ENCODE peak calls at places on chromosome 10, in five cellular contexts. Z, J, O, W and M are unnamed samples.
A peak's percentile ranks its signal among the peaks of the same experiment; 100 is the strongest.

GRCh38 chr10:97217299-97217698 is 31.5 kb upstream of the SLIT1 start:
- DNase-seq in J (no peak), O (no peak), Z (no peak), W (no peak), M (no peak)

GRCh38 chr10:91210435-91210834 is 10.0 kb upstream of the PCGF5 start:
- DNase-seq in W (no peak), O (no peak), J (peak; percentile 32), Z (no peak), M (no peak)

GRCh38 chr10:77541247-77541646 is 96.4 kb downstream of the KCNMA1 start:
- DNase-seq in J (no peak), W (no peak), O (no peak), Z (no peak), M (no peak)

GRCh38 chr10:26855186-26855585 is 5.6 kb downstream of the ABI1 start:
- DNase-seq in W (no peak), Z (no peak), O (no peak), J (no peak), M (no peak)

GRCh38 chr10:73079779-73080178 is 16.9 kb downstream of the P4HA1 start:
- DNase-seq in J (no peak), O (no peak), Z (no peak), W (no peak), M (no peak)

GRCh38 chr10:97002670-97003069 is 170.6 kb downstream of the LCOR start:
- DNase-seq in W (no peak), J (no peak), Z (no peak), O (no peak), M (no peak)

GRCh38 chr10:102744374-102745051 is 765 bp downstream of the WBP1L start:
- DNase-seq in W (no peak), Z (no peak), O (no peak), J (no peak), M (no peak)

GRCh38 chr10:90229486-90229885 is 528.1 kb downstream of the KIF20B start:
- DNase-seq in J (no peak), Z (no peak), O (no peak), W (no peak), M (no peak)

DNA sequence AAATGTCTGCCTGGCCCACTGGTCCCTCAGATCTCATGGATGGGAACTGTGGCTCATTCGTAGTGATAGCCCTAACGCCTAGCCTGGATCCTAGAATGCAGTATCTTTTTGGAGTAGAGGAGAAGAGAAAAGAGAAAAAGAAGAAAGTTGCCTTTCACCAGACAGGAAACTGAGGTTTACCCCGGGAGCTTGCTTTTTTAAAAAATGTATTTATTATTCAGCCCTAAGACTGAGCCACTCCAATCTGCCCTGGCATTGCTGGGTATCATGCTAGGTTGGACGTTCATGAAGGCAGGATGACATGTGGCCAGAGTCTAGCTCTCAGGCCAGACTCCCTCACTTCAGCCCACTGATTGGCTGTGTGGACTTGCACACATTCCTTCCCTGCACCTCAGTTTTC is 21.5 kb upstream of the C10orf105 start:
- DNase-seq in J (no peak), O (no peak), W (no peak), Z (no peak), M (no peak)
- H3K4me1 ChIP-seq in J (peaks cover 10% of the 10 kb centered on the region), O (no peaks in the 10 kb centered on the region), W (peaks cover 97% of the 10 kb centered on the region), Z (peaks cover 10% of the 10 kb centered on the region), M (no peaks in the 10 kb centered on the region)

GRCh38 chr10:80460399-80461207 is 6.5 kb downstream of the TSPAN14 start:
- DNase-seq in Z (no peak), J (peak; percentile 64), O (no peak), W (no peak), M (peak; percentile 46)

GRCh38 chr10:80463868-80464267 is 9.8 kb downstream of the TSPAN14 start:
- DNase-seq in O (no peak), J (no peak), Z (no peak), W (no peak), M (no peak)

GRCh38 chr10:80461208-80462183 is 7.4 kb downstream of the TSPAN14 start:
- DNase-seq in Z (no peak), J (no peak), O (no peak), W (no peak), M (no peak)

GRCh38 chr10:80462986-80463741 is 9.1 kb downstream of the TSPAN14 start:
- DNase-seq in Z (no peak), J (no peak), W (no peak), O (no peak), M (no peak)

DNA sequence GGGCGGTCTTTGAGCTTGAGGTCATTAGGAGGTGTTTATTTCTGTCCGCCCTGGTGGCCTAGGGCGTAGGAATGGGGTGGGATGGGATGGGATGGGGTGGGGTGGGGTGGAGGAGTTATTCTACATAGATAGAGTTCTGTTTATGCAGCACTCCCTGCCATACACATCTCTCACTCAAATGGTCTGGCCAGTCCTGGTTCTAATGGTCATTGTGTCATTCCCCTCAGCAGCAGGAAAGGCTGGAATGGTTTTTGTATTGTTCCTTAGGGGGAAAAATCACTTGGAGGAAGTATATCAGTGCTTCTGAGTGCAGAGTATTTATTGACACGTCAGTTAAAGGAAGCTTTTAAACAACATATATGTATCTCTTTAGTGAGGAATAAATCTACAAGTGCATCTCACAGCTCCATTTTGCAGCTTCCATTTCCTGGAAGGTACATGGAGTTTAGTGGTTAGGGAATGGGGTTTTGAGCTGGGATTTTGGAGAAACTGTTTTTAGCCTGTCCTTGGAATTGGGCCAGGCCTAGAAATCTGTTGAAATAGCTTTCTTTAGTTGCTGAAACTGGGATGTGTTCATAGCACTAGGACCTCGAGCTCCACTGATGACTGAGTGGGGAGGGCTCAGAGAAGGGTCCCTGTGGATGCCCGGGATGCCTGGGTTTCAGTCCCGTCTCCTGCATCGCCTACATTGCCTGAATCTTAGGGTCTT is 8.3 kb downstream of the TSPAN14 start:
- DNase-seq in W (no peak), Z (no peak), O (no peak), J (peak; percentile 55), M (peak; percentile 58)
- H3K4me1 ChIP-seq in W (peaks cover 97% of the 10 kb centered on the region), Z (peaks cover 15% of the 10 kb centered on the region), O (peaks cover 100% of the 10 kb centered on the region), J (peaks cover 55% of the 10 kb centered on the region), M (peaks cover 8% of the 10 kb centered on the region)

GRCh38 chr10:43980715-43981114 is 332.0 kb upstream of the ZNF32 start:
- DNase-seq in Z (no peak), J (no peak), W (no peak), O (no peak), M (no peak)
- H3K4me1 ChIP-seq in Z (no peaks in the 10 kb centered on the region), J (peaks cover 5% of the 10 kb centered on the region), W (no peaks in the 10 kb centered on the region), O (no peaks in the 10 kb centered on the region), M (no peaks in the 10 kb centered on the region)

DNA sequence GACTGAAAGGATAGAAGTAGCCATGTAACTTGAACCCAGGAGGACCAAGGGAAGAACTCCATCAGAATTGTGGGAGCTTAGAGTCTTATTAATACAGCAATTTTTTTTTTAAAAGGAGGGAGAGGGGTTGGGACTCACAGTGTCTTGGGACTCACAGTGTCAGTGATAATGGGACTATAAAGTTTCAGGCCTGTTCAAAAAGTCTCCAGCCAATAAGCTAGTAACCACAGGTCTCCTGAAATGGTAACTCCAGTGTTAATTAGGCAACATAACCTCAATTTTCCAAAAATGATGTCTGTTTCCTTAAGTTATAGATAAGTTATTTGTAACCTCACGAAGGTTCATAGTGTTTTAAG is 2.4 kb upstream of the HNRNPH3 start:
- DNase-seq in J (no peak), Z (no peak), O (no peak), W (no peak), M (no peak)
- H3K4me1 ChIP-seq in J (peaks cover 7% of the 10 kb centered on the region), Z (no peaks in the 10 kb centered on the region), O (peaks cover 30% of the 10 kb centered on the region), W (peaks cover 6% of the 10 kb centered on the region), M (peaks cover 5% of the 10 kb centered on the region)

DNA sequence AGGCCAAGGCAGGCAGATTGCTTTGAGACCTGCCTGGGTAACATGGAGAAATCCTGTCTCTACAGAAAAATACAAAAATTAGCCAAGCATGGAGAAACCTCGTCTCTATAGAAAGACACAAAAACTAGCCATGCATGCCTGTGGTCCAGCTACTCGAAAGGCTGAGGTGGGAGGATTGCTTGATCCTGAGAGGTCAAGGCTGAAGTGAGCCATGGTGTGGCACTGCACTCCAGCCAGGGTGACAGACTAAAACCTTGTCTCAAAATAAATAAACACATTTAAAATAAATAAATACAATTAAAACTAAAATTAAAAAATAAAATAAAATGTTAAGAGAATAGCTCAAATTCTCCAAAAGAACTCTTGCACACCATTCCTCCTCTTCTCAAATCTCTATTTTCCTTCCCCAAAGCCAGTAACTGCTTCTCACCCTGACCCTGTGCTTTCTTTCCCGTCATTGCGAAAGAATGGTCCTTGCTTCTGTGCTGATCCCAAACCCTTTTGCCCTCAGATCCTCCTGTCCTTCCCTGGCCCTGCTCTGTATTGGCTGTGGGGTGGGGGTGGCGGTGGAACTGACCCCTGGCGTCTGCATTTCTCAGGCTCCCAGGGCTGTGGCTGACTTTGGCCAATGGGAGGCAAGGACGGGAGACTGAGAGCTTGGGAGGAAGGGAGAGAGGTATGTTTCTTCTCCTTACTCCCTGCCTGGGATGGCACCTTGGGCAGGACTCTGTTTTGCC is 12.4 kb downstream of the SRGN start:
- DNase-seq in J (no peak), O (no peak), W (no peak), Z (no peak), M (no peak)
- H3K4me1 ChIP-seq in J (no peaks in the 10 kb centered on the region), O (no peaks in the 10 kb centered on the region), W (no peaks in the 10 kb centered on the region), Z (no peaks in the 10 kb centered on the region), M (no peaks in the 10 kb centered on the region)

GRCh38 chr10:124455441-124455840 is 5.6 kb upstream of the NKX1-2 start:
- DNase-seq in W (no peak), O (no peak), J (no peak), Z (no peak), M (no peak)
- H3K4me1 ChIP-seq in W (no peaks in the 10 kb centered on the region), O (no peaks in the 10 kb centered on the region), J (no peaks in the 10 kb centered on the region), Z (peaks cover 14% of the 10 kb centered on the region), M (no peaks in the 10 kb centered on the region)

GRCh38 chr10:34988397-34989067 is 101.6 kb downstream of the CUL2 start:
- DNase-seq in W (no peak), J (no peak), O (no peak), Z (no peak), M (no peak)
- H3K4me1 ChIP-seq in W (no peaks in the 10 kb centered on the region), J (no peaks in the 10 kb centered on the region), O (peaks cover 10% of the 10 kb centered on the region), Z (no peaks in the 10 kb centered on the region), M (no peaks in the 10 kb centered on the region)

DNA sequence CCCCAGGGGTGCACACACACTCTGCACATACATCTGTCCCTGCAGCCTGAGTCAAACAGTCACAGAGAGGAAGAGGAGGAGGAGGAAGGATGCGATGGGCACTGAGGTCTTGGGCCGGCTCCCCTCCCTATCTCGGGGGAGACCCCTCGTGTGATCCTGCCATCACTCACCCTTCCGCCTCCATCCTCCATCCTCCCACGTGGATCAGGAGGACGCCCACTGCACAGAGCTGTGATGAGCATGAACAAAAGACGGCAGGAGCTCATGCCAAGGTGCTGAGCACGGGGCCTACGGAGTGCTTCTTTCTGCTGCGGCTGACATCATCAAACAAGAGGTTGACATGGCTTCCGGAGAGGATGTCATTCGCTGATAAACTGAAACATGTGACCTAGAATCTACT is 68.0 kb downstream of the DIP2C start:
- DNase-seq in Z (no peak), W (no peak), O (no peak), J (no peak), M (no peak)
- H3K4me1 ChIP-seq in Z (peaks cover 12% of the 10 kb centered on the region), W (no peaks in the 10 kb centered on the region), O (peaks cover 12% of the 10 kb centered on the region), J (peaks cover 30% of the 10 kb centered on the region), M (peaks cover 14% of the 10 kb centered on the region)

DNA sequence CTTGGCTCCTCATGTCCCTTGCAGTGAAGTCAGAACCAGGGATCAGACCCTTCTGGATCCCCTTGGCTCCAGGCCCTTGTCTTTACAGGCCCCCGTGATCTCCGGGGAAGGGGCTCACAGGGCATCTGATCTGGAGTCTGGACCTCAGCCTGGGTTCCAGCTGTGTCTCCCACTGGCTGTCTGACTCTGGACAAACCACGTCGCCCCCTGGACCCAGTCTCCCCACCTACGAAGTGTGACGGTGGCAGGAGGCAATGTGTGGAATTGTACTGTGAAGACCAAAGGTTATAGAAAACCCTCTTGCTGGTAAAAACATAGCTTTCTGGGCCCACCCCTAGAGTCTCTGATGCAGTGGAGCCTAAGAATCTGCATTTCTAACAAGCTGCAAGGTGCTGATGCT is 15.5 kb upstream of the C10orf71 start:
- DNase-seq in O (no peak), J (no peak), W (no peak), Z (no peak), M (no peak)
- H3K4me1 ChIP-seq in O (no peaks in the 10 kb centered on the region), J (no peaks in the 10 kb centered on the region), W (no peaks in the 10 kb centered on the region), Z (no peaks in the 10 kb centered on the region), M (no peaks in the 10 kb centered on the region)

GRCh38 chr10:79123547-79123963 is 54.8 kb downstream of the ZMIZ1 start:
- DNase-seq in J (no peak), O (no peak), Z (no peak), W (no peak), M (no peak)
- H3K4me1 ChIP-seq in J (peaks cover 11% of the 10 kb centered on the region), O (peaks cover 55% of the 10 kb centered on the region), Z (peaks cover 24% of the 10 kb centered on the region), W (no peaks in the 10 kb centered on the region), M (peaks cover 16% of the 10 kb centered on the region)